ENCODE peak calls at places on chromosome 3, in four cellular contexts. One of them, this sample, is unnamed.

GRCh38 chr3:130933801-130934345 is 40.0 kb downstream of the ATP2C1 start:
- DNase-seq in osteoblast: no peak
- DNase-seq in GM06990: no peak
- DNase-seq in bronchial epithelial cell: no peak
- DNase-seq in this sample: no peak

GRCh38 chr3:169308654-169309325 is 354.7 kb downstream of the MECOM start:
- DNase-seq in osteoblast: no peak
- DNase-seq in GM06990: no peak
- DNase-seq in bronchial epithelial cell: peak; percentile 18
- DNase-seq in this sample: no peak

GRCh38 chr3:11604139-11604895 is 39.4 kb downstream of the VGLL4 start:
- DNase-seq in bronchial epithelial cell: peak; percentile 30
- DNase-seq in GM06990: no peak
- DNase-seq in osteoblast: peak; percentile 35
- DNase-seq in this sample: no peak

GRCh38 chr3:11059090-11059798 is 66.7 kb downstream of the SLC6A1 start:
- DNase-seq in GM06990: peak; percentile 12
- DNase-seq in osteoblast: peak; percentile 94
- DNase-seq in bronchial epithelial cell: peak; percentile 76
- DNase-seq in this sample: no peak

GRCh38 chr3:122824465-122825379 is 29.9 kb downstream of the SLC49A4 start:
- DNase-seq in osteoblast: no peak
- DNase-seq in GM06990: no peak
- DNase-seq in bronchial epithelial cell: peak; percentile 12
- DNase-seq in this sample: no peak

GRCh38 chr3:86938706-86939105 is 52.2 kb downstream of the VGLL3 start:
- DNase-seq in GM06990: no peak
- DNase-seq in osteoblast: peak; percentile 64
- DNase-seq in bronchial epithelial cell: no peak
- DNase-seq in this sample: no peak

GRCh38 chr3:48086736-48087470 is 70.7 kb upstream of the MAP4 start:
- DNase-seq in GM06990: no peak
- DNase-seq in bronchial epithelial cell: peak; percentile 88
- DNase-seq in osteoblast: no peak
- DNase-seq in this sample: no peak

GRCh38 chr3:121660356-121661171 is at the start of gene HCLS1:
- DNase-seq in bronchial epithelial cell: peak; percentile 33
- DNase-seq in osteoblast: no peak
- DNase-seq in GM06990: peak; percentile 85
- DNase-seq in this sample: peak; percentile 76

GRCh38 chr3:184443364-184443763 is 63.5 kb downstream of the CHRD start:
- DNase-seq in bronchial epithelial cell: peak; percentile 80
- DNase-seq in GM06990: no peak
- DNase-seq in osteoblast: peak; percentile 47
- DNase-seq in this sample: no peak

GRCh38 chr3:101625879-101626278 is 51.1 kb downstream of the ZBTB11 start:
- DNase-seq in osteoblast: no peak
- DNase-seq in bronchial epithelial cell: no peak
- DNase-seq in GM06990: no peak
- DNase-seq in this sample: no peak

GRCh38 chr3:72459588-72459987 is 388.7 kb downstream of the SHQ1 start:
- DNase-seq in bronchial epithelial cell: no peak
- DNase-seq in GM06990: no peak
- DNase-seq in osteoblast: no peak
- DNase-seq in this sample: no peak

GRCh38 chr3:159929181-159929893 is 59.3 kb upstream of the IL12A start:
- DNase-seq in osteoblast: no peak
- DNase-seq in bronchial epithelial cell: peak; percentile 26
- DNase-seq in GM06990: peak; percentile 33
- DNase-seq in this sample: no peak

GRCh38 chr3:196246612-196247308 is 30.4 kb downstream of the SLC51A start:
- DNase-seq in GM06990: no peak
- DNase-seq in osteoblast: peak; percentile 97
- DNase-seq in bronchial epithelial cell: peak; percentile 48
- DNase-seq in this sample: no peak

GRCh38 chr3:73813291-73813977 is 188.7 kb upstream of the PDZRN3 start:
- DNase-seq in GM06990: no peak
- DNase-seq in osteoblast: no peak
- DNase-seq in bronchial epithelial cell: no peak
- DNase-seq in this sample: no peak

GRCh38 chr3:194119831-194120230 is 16.1 kb upstream of the HES1 start:
- DNase-seq in bronchial epithelial cell: no peak
- DNase-seq in GM06990: no peak
- DNase-seq in osteoblast: no peak
- DNase-seq in this sample: no peak

GRCh38 chr3:193553606-193554005 is 1.1 kb downstream of the ATP13A4 start:
- DNase-seq in GM06990: no peak
- DNase-seq in osteoblast: no peak
- DNase-seq in bronchial epithelial cell: peak; percentile 12
- DNase-seq in this sample: no peak

GRCh38 chr3:11671648-11672100 is 28.0 kb upstream of the VGLL4 start:
- DNase-seq in osteoblast: no peak
- DNase-seq in bronchial epithelial cell: peak; percentile 73
- DNase-seq in GM06990: no peak
- DNase-seq in this sample: no peak

GRCh38 chr3:139225551-139225950 is 118.3 kb upstream of the MRPS22 start:
- DNase-seq in GM06990: no peak
- DNase-seq in osteoblast: no peak
- DNase-seq in bronchial epithelial cell: no peak
- DNase-seq in this sample: no peak

GRCh38 chr3:24299801-24300626 is 194.6 kb downstream of the THRB start:
- DNase-seq in bronchial epithelial cell: peak; percentile 72
- DNase-seq in osteoblast: peak; percentile 38
- DNase-seq in GM06990: no peak
- DNase-seq in this sample: no peak

GRCh38 chr3:45210308-45211038 is 15.6 kb downstream of the TMEM158 start:
- DNase-seq in osteoblast: peak; percentile 95
- DNase-seq in bronchial epithelial cell: peak; percentile 82
- DNase-seq in GM06990: peak; percentile 41
- DNase-seq in this sample: peak; percentile 93

GRCh38 chr3:87461036-87461435 is 184.7 kb upstream of the POU1F1 start:
- DNase-seq in GM06990: no peak
- DNase-seq in bronchial epithelial cell: peak; percentile 77
- DNase-seq in osteoblast: no peak
- DNase-seq in this sample: no peak

GRCh38 chr3:182486459-182486858 is 306.8 kb upstream of the ATP11B start:
- DNase-seq in bronchial epithelial cell: peak; percentile 54
- DNase-seq in osteoblast: no peak
- DNase-seq in GM06990: no peak
- DNase-seq in this sample: no peak

GRCh38 chr3:74789111-74789510 is 174.7 kb upstream of the CNTN3 start:
- DNase-seq in osteoblast: no peak
- DNase-seq in bronchial epithelial cell: peak; percentile 95
- DNase-seq in GM06990: no peak
- DNase-seq in this sample: no peak

GRCh38 chr3:188220988-188221818 is 67.2 kb downstream of the LPP start:
- DNase-seq in GM06990: no peak
- DNase-seq in bronchial epithelial cell: peak; percentile 15
- DNase-seq in osteoblast: peak; percentile 52
- DNase-seq in this sample: no peak

GRCh38 chr3:59818033-59818936 is 768.5 kb upstream of the CFAP20DC start:
- DNase-seq in bronchial epithelial cell: peak; percentile 93
- DNase-seq in osteoblast: peak; percentile 59
- DNase-seq in GM06990: no peak
- DNase-seq in this sample: peak; percentile 69

GRCh38 chr3:125107861-125108567 is 52.2 kb upstream of the HEG1 start:
- DNase-seq in GM06990: peak; percentile 80
- DNase-seq in bronchial epithelial cell: peak; percentile 94
- DNase-seq in osteoblast: peak; percentile 83
- DNase-seq in this sample: no peak

GRCh38 chr3:115709135-115709534 is 85.8 kb downstream of the GAP43 start:
- DNase-seq in GM06990: no peak
- DNase-seq in osteoblast: no peak
- DNase-seq in bronchial epithelial cell: no peak
- DNase-seq in this sample: no peak

GRCh38 chr3:184525337-184526157 is 36.0 kb upstream of the EPHB3 start:
- DNase-seq in bronchial epithelial cell: peak; percentile 63
- DNase-seq in osteoblast: no peak
- DNase-seq in GM06990: no peak
- DNase-seq in this sample: no peak

GRCh38 chr3:11162401-11163345 is 8.4 kb downstream of the HRH1 start:
- DNase-seq in osteoblast: no peak
- DNase-seq in bronchial epithelial cell: no peak
- DNase-seq in GM06990: no peak
- DNase-seq in this sample: no peak

GRCh38 chr3:188796122-188796631 is 375.6 kb upstream of the TPRG1 start:
- DNase-seq in osteoblast: peak; percentile 83
- DNase-seq in GM06990: peak; percentile 2
- DNase-seq in bronchial epithelial cell: peak; percentile 67
- DNase-seq in this sample: no peak

GRCh38 chr3:14440531-14441239 is 38.3 kb downstream of the SLC6A6 start:
- DNase-seq in bronchial epithelial cell: no peak
- DNase-seq in GM06990: no peak
- DNase-seq in osteoblast: peak; percentile 86
- DNase-seq in this sample: no peak

GRCh38 chr3:127792664-127793292 is 29.5 kb downstream of the MGLL start:
- DNase-seq in GM06990: no peak
- DNase-seq in osteoblast: peak; percentile 92
- DNase-seq in bronchial epithelial cell: peak; percentile 79
- DNase-seq in this sample: peak; percentile 62

GRCh38 chr3:72487078-72487765 is 361.0 kb downstream of the SHQ1 start:
- DNase-seq in bronchial epithelial cell: peak; percentile 44
- DNase-seq in GM06990: peak; percentile 58
- DNase-seq in osteoblast: peak; percentile 82
- DNase-seq in this sample: peak; percentile 88

GRCh38 chr3:142808103-142808917 is 80.6 kb downstream of the PCOLCE2 start:
- DNase-seq in bronchial epithelial cell: peak; percentile 95
- DNase-seq in GM06990: no peak
- DNase-seq in osteoblast: peak; percentile 85
- DNase-seq in this sample: no peak

GRCh38 chr3:24951186-24951585 is 456.5 kb upstream of the THRB start:
- DNase-seq in GM06990: no peak
- DNase-seq in bronchial epithelial cell: peak; percentile 17
- DNase-seq in osteoblast: no peak
- DNase-seq in this sample: no peak

GRCh38 chr3:46717447-46718231 is at the start of gene PRSS50:
- DNase-seq in GM06990: no peak
- DNase-seq in bronchial epithelial cell: no peak
- DNase-seq in osteoblast: peak; percentile 78
- DNase-seq in this sample: peak; percentile 57

GRCh38 chr3:197029511-197030167 is at the start of gene MELTF:
- DNase-seq in bronchial epithelial cell: peak; percentile 22
- DNase-seq in osteoblast: peak; percentile 99
- DNase-seq in GM06990: peak; percentile 84
- DNase-seq in this sample: peak; percentile 84

GRCh38 chr3:189320511-189320910 is 148.7 kb downstream of the TPRG1 start:
- DNase-seq in GM06990: no peak
- DNase-seq in osteoblast: no peak
- DNase-seq in bronchial epithelial cell: peak; percentile 94
- DNase-seq in this sample: no peak

GRCh38 chr3:50162034-50162883 is 7.1 kb downstream of the SEMA3F start:
- DNase-seq in osteoblast: no peak
- DNase-seq in bronchial epithelial cell: no peak
- DNase-seq in GM06990: no peak
- DNase-seq in this sample: no peak

GRCh38 chr3:110243081-110243480 is 828.5 kb upstream of the NECTIN3 start:
- DNase-seq in GM06990: no peak
- DNase-seq in osteoblast: no peak
- DNase-seq in bronchial epithelial cell: peak; percentile 35
- DNase-seq in this sample: no peak

DNA sequence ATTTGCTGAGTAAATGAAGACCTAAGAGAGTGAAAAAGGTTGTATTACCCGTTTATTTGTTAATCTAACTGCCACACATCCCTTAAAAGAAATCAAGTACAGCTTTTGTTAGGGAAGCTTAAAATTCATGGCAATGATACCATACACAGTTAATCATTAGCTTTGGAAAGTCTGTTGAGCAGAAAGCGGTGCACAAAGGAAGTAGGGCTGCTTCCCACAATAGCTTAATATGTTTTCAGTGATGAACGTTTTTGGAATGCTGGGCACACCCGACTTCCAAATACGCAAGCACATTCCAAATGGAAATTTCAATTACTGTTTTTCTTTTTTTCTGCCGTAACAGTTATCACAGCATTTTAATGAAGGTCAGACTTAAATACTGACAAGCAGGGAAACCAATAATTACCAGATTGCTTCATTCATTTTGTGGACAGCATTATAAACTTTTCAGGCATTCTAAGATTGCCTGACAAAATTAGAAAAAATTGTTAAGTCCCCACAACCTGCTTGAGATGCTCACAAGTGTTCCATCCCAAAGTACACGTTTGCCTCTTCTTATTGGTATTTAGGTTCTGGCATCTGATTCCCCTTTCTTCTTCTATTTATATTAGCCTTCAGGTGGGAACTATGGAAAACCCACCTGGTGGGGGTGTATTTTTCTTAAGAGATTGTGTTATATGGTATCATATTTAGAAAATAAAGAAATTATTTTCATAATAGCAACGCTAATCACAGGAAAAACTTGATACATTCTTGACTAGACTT is 1.1 kb upstream of the ECT2 start:
- DNase-seq in bronchial epithelial cell: peak; percentile 96
- DNase-seq in GM06990: no peak
- DNase-seq in osteoblast: peak; percentile 73
- DNase-seq in this sample: no peak
- H3K36me3 ChIP-seq in bronchial epithelial cell: no peaks in the 10 kb centered on the region
- H3K36me3 ChIP-seq in GM06990: no peaks in the 10 kb centered on the region
- H3K36me3 ChIP-seq in osteoblast: peaks cover under 1% of the 10 kb centered on the region
- H3K36me3 ChIP-seq in this sample: no peaks in the 10 kb centered on the region

GRCh38 chr3:81513591-81513990 is 247.9 kb downstream of the GBE1 start:
- DNase-seq in osteoblast: no peak
- DNase-seq in GM06990: no peak
- DNase-seq in bronchial epithelial cell: no peak
- DNase-seq in this sample: no peak
- H3K36me3 ChIP-seq in osteoblast: no peaks in the 10 kb centered on the region
- H3K36me3 ChIP-seq in GM06990: no peaks in the 10 kb centered on the region
- H3K36me3 ChIP-seq in bronchial epithelial cell: no peaks in the 10 kb centered on the region
- H3K36me3 ChIP-seq in this sample: no peaks in the 10 kb centered on the region

GRCh38 chr3:171715155-171715554 is 95.1 kb downstream of the PLD1 start:
- DNase-seq in GM06990: no peak
- DNase-seq in osteoblast: no peak
- DNase-seq in bronchial epithelial cell: no peak
- DNase-seq in this sample: no peak

GRCh38 chr3:171711461-171711860 is 98.8 kb downstream of the PLD1 start:
- DNase-seq in bronchial epithelial cell: no peak
- DNase-seq in osteoblast: peak; percentile 30
- DNase-seq in GM06990: no peak
- DNase-seq in this sample: no peak

GRCh38 chr3:171712168-171712938 is 97.9 kb downstream of the PLD1 start:
- DNase-seq in GM06990: no peak
- DNase-seq in osteoblast: peak; percentile 58
- DNase-seq in bronchial epithelial cell: peak; percentile 53
- DNase-seq in this sample: no peak

GRCh38 chr3:171704814-171705213 is 105.5 kb downstream of the PLD1 start:
- DNase-seq in GM06990: no peak
- DNase-seq in osteoblast: no peak
- DNase-seq in bronchial epithelial cell: no peak
- DNase-seq in this sample: no peak

GRCh38 chr3:171710359-171710758 is 99.9 kb downstream of the PLD1 start:
- DNase-seq in osteoblast: no peak
- DNase-seq in GM06990: no peak
- DNase-seq in bronchial epithelial cell: no peak
- DNase-seq in this sample: no peak
- H3K36me3 ChIP-seq in osteoblast: no peaks in the 10 kb centered on the region
- H3K36me3 ChIP-seq in GM06990: no peaks in the 10 kb centered on the region
- H3K36me3 ChIP-seq in bronchial epithelial cell: peaks cover 1% of the 10 kb centered on the region
- H3K36me3 ChIP-seq in this sample: no peaks in the 10 kb centered on the region

GRCh38 chr3:147934316-147935188 is 525.4 kb downstream of the ZIC1 start:
- DNase-seq in bronchial epithelial cell: no peak
- DNase-seq in GM06990: no peak
- DNase-seq in osteoblast: no peak
- DNase-seq in this sample: no peak
- H3K36me3 ChIP-seq in bronchial epithelial cell: no peaks in the 10 kb centered on the region
- H3K36me3 ChIP-seq in GM06990: no peaks in the 10 kb centered on the region
- H3K36me3 ChIP-seq in osteoblast: no peaks in the 10 kb centered on the region
- H3K36me3 ChIP-seq in this sample: no peaks in the 10 kb centered on the region